ENCODE peak calls at places on chromosomes 1 and 21, in seven cellular contexts. E, A, W, I, G, Y and C are unnamed samples.

GRCh38 chr1:169367686-169368405 is at the start of the genes BLZF1 and NME7:
- DNase-seq in E (peak; percentile 93), A (peak; percentile 100), W (peak; percentile 96), I (peak; percentile 95), G (peak; percentile 98), Y (peak; percentile 94), C (peak; percentile 96)

GRCh38 chr1:165896277-165896676 is 68.9 kb downstream of the UCK2 start:
- DNase-seq in E (peak; percentile 36), A (no peak), W (no peak), I (no peak), G (no peak), Y (peak; percentile 37), C (no peak)

GRCh38 chr1:32761253-32761877 is 55.8 kb downstream of the YARS1 start:
- DNase-seq in E (peak; percentile 23), A (no peak), W (peak; percentile 88), I (no peak), G (peak; percentile 65), Y (peak; percentile 17), C (no peak)

GRCh38 chr21:31732891-31733520 is 1.1 kb upstream of the SCAF4 start:
- DNase-seq in E (no peak), A (no peak), W (no peak), I (no peak), G (peak; percentile 12), Y (no peak), C (peak; percentile 33)

GRCh38 chr1:228059536-228060457 is 22.7 kb upstream of the ARF1 start:
- DNase-seq in E (no peak), A (no peak), W (peak; percentile 100), I (peak; percentile 75), G (peak; percentile 99), Y (no peak), C (no peak)

GRCh38 chr21:36166705-36167104 is 10.1 kb downstream of the DOP1B start:
- DNase-seq in E (no peak), A (no peak), W (no peak), I (no peak), G (no peak), Y (no peak), C (no peak)

GRCh38 chr1:58363639-58364038 is 182.9 kb downstream of the OMA1 start:
- DNase-seq in E (no peak), A (no peak), W (no peak), I (no peak), G (no peak), Y (no peak), C (no peak)

GRCh38 chr1:117060441-117061317 is 553 bp downstream of the TTF2 start:
- DNase-seq in E (peak; percentile 12), A (no peak), W (peak; percentile 39), I (peak; percentile 33), G (no peak), Y (no peak), C (peak; percentile 26)

GRCh38 chr21:44727321-44727720 is 15.9 kb upstream of the TSPEAR start:
- DNase-seq in E (no peak), A (no peak), W (no peak), I (no peak), G (no peak), Y (no peak), C (no peak)

GRCh38 chr1:14880456-14881316 is 272.9 kb upstream of the TMEM51 start:
- DNase-seq in E (no peak), A (peak; percentile 29), W (peak; percentile 26), I (no peak), G (no peak), Y (peak; percentile 58), C (no peak)

GRCh38 chr21:35266546-35266945 is 217.4 kb upstream of the RUNX1 start:
- DNase-seq in E (no peak), A (no peak), W (no peak), I (no peak), G (no peak), Y (no peak), C (no peak)

GRCh38 chr1:6040859-6041415 is 4.8 kb upstream of the KCNAB2 start:
- DNase-seq in E (no peak), A (no peak), W (no peak), I (no peak), G (no peak), Y (no peak), C (no peak)

GRCh38 chr1:29120955-29121485 is 2.7 kb downstream of the TMEM200B start:
- DNase-seq in E (no peak), A (no peak), W (no peak), I (peak; percentile 45), G (peak; percentile 51), Y (peak; percentile 36), C (no peak)

GRCh38 chr1:107530543-107530942 is 389.7 kb downstream of the NTNG1 start:
- DNase-seq in E (no peak), A (no peak), W (no peak), I (no peak), G (peak; percentile 15), Y (no peak), C (peak; percentile 18)

GRCh38 chr1:67355745-67356424 is 48.2 kb downstream of the IL12RB2 start:
- DNase-seq in E (no peak), A (no peak), W (no peak), I (no peak), G (no peak), Y (peak; percentile 21), C (no peak)

GRCh38 chr1:25451903-25452302 is 21.2 kb downstream of the MACO1 start:
- DNase-seq in E (no peak), A (no peak), W (no peak), I (no peak), G (no peak), Y (no peak), C (no peak)

GRCh38 chr1:40906781-40907400 is 44.7 kb upstream of the CITED4 start:
- DNase-seq in E (no peak), A (no peak), W (no peak), I (no peak), G (no peak), Y (no peak), C (no peak)

GRCh38 chr21:31235671-31236450 is 108.2 kb downstream of the TIAM1 start:
- DNase-seq in E (no peak), A (no peak), W (no peak), I (no peak), G (peak; percentile 74), Y (peak; percentile 16), C (no peak)

GRCh38 chr1:183697814-183698590 is 44.9 kb upstream of the APOBEC4 start:
- DNase-seq in E (no peak), A (no peak), W (no peak), I (no peak), G (no peak), Y (no peak), C (no peak)

GRCh38 chr1:229557913-229558414 is 543 bp downstream of the ABCB10 start:
- DNase-seq in E (no peak), A (no peak), W (peak; percentile 55), I (peak; percentile 12), G (peak; percentile 27), Y (peak; percentile 15), C (peak; percentile 35)

GRCh38 chr21:21262048-21262447 is 263.8 kb downstream of the NCAM2 start:
- DNase-seq in E (no peak), A (no peak), W (no peak), I (no peak), G (no peak), Y (no peak), C (no peak)

GRCh38 chr1:151047925-151048644 is 534 bp downstream of the C1orf56 start:
- DNase-seq in E (peak; percentile 41), A (peak; percentile 50), W (peak; percentile 74), I (peak; percentile 40), G (peak; percentile 78), Y (peak; percentile 32), C (peak; percentile 89)

GRCh38 chr1:184160236-184160635 is 108.7 kb downstream of the TSEN15 start:
- DNase-seq in E (no peak), A (no peak), W (no peak), I (no peak), G (no peak), Y (peak; percentile 61), C (no peak)

GRCh38 chr1:229412056-229412455 is 21.8 kb downstream of the ACTA1 start:
- DNase-seq in E (no peak), A (no peak), W (no peak), I (no peak), G (no peak), Y (no peak), C (no peak)

GRCh38 chr1:182392045-182393028 is 747 bp upstream of the GLUL start:
- DNase-seq in E (no peak), A (no peak), W (no peak), I (no peak), G (peak; percentile 90), Y (no peak), C (no peak)

GRCh38 chr1:229035054-229035747 is 235.7 kb upstream of the RAB4A start:
- DNase-seq in E (no peak), A (no peak), W (no peak), I (no peak), G (no peak), Y (no peak), C (no peak)

GRCh38 chr1:158115126-158115525 is 65.6 kb upstream of the CD1D start:
- DNase-seq in E (no peak), A (no peak), W (no peak), I (no peak), G (no peak), Y (no peak), C (no peak)

GRCh38 chr1:15406911-15407559 is 2.7 kb upstream of the EFHD2 start:
- DNase-seq in E (no peak), A (no peak), W (no peak), I (no peak), G (no peak), Y (peak; percentile 43), C (no peak)

GRCh38 chr1:172928412-172928811 is 122.3 kb downstream of the TNFSF18 start:
- DNase-seq in E (no peak), A (no peak), W (no peak), I (no peak), G (no peak), Y (peak; percentile 9), C (no peak)

GRCh38 chr21:46001821-46002681 is 20.5 kb downstream of the COL6A1 start:
- DNase-seq in E (no peak), A (no peak), W (peak; percentile 12), I (no peak), G (no peak), Y (no peak), C (no peak)

GRCh38 chr1:234969630-234970370 is 158.8 kb downstream of the TOMM20 start:
- DNase-seq in E (no peak), A (no peak), W (peak; percentile 77), I (no peak), G (peak; percentile 46), Y (peak; percentile 17), C (peak; percentile 83)

GRCh38 chr1:240925273-240925672 is 313.3 kb upstream of the GREM2 start:
- DNase-seq in E (no peak), A (no peak), W (no peak), I (no peak), G (no peak), Y (no peak), C (no peak)

GRCh38 chr1:208781391-208782035 is 537.3 kb upstream of the PLXNA2 start:
- DNase-seq in E (no peak), A (no peak), W (no peak), I (no peak), G (peak; percentile 93), Y (no peak), C (peak; percentile 87)

GRCh38 chr1:225963735-225964530 is 22.9 kb upstream of the LEFTY2 start:
- DNase-seq in E (no peak), A (no peak), W (no peak), I (no peak), G (no peak), Y (no peak), C (no peak)

GRCh38 chr1:246681822-246682221 is 42.4 kb upstream of the SCCPDH start:
- DNase-seq in E (no peak), A (no peak), W (no peak), I (no peak), G (peak; percentile 30), Y (no peak), C (no peak)

GRCh38 chr1:14941865-14942264 is 211.7 kb upstream of the TMEM51 start:
- DNase-seq in E (no peak), A (no peak), W (no peak), I (no peak), G (no peak), Y (no peak), C (no peak)

GRCh38 chr1:185193756-185194155 is 36.8 kb downstream of the SWT1 start:
- DNase-seq in E (no peak), A (no peak), W (no peak), I (no peak), G (no peak), Y (no peak), C (no peak)